ENCODE peak calls at places on chromosomes 4 and X, in ten cellular contexts. G is left ventricle myocardium inferior; S is PC-3; A is colonic mucosa; D is sigmoid colon; X is A549; F is aorta; U is cardiac muscle cell; R is GM23248; N is CD4-positive, alpha-beta T cell. L is an unnamed sample. For H3K9me3, the result is how much of the 10 kb centered on the place peaks cover.

GRCh38 chr4:137468836-137469235 is 63.5 kb downstream of the PCDH18 start:
- DNase-seq in A (no peak), X (no peak), U (no peak), D (no peak), N (no peak), S (no peak), R (no peak), F (no peak), G (no peak), L (no peak)

GRCh38 chrX:47482512-47483309 is at the start of gene ZNF41:
- DNase-seq in S (peak), G (peak), N (peak), U (peak), F (peak), D (peak), X (peak), R (peak), A (peak), L (peak)

GRCh38 chr4:3420606-3420955 is 21.2 kb upstream of the HGFAC start:
- DNase-seq in X (no peak), A (no peak), F (peak), S (no peak), G (peak), R (no peak), N (no peak), D (no peak), U (no peak), L (peak)

GRCh38 chrX:110188701-110189558 is 129.0 kb downstream of the AMMECR1 start:
- DNase-seq in X (no peak), F (no peak), R (no peak), U (no peak), S (no peak), N (no peak), A (no peak), G (no peak), D (no peak), L (no peak)

GRCh38 chrX:39133971-39134370 is 332.7 kb downstream of the MID1IP1 start:
- DNase-seq in R (no peak), F (no peak), X (peak), U (peak), D (no peak), G (no peak), S (peak), A (no peak), N (no peak), L (no peak)

GRCh38 chr4:111837761-111838160 is 307.5 kb upstream of the FAM241A start:
- DNase-seq in R (no peak), X (no peak), N (no peak), A (no peak), U (no peak), G (no peak), S (peak), D (no peak), F (no peak), L (no peak)

GRCh38 chrX:101415180-101416130 is 7.4 kb downstream of the HNRNPH2 start:
- DNase-seq in F (no peak), A (peak), U (peak), X (peak), S (peak), D (no peak), N (no peak), R (peak), G (no peak), L (no peak)

GRCh38 chr4:94534401-94535312 is 82.9 kb downstream of the PDLIM5 start:
- DNase-seq in G (no peak), N (no peak), U (no peak), F (no peak), A (no peak), R (no peak), D (no peak), X (no peak), S (no peak), L (no peak)

GRCh38 chr4:15901996-15902395 is 36.5 kb downstream of the FGFBP1 start:
- DNase-seq in S (no peak), R (no peak), U (no peak), F (no peak), G (no peak), N (no peak), X (no peak), D (no peak), A (no peak), L (no peak)

GRCh38 chrX:39261446-39262147 is 460.3 kb downstream of the MID1IP1 start:
- DNase-seq in X (peak), F (no peak), A (no peak), G (no peak), N (peak), U (peak), R (peak), D (no peak), S (peak), L (no peak)

GRCh38 chrX:7120578-7121219 is 26.8 kb upstream of the STS start:
- DNase-seq in A (no peak), F (no peak), X (peak), R (peak), D (no peak), G (no peak), S (peak), U (no peak), N (no peak), L (no peak)

GRCh38 chr4:139921551-139922184 is 232.3 kb downstream of the MAML3 start:
- DNase-seq in X (no peak), G (no peak), S (peak), D (no peak), R (no peak), N (no peak), U (no peak), A (peak), F (no peak), L (no peak)

GRCh38 chr4:128338634-128339355 is 51.2 kb upstream of the PGRMC2 start:
- DNase-seq in G (no peak), F (no peak), X (peak), D (no peak), S (peak), U (no peak), A (no peak), N (no peak), R (peak), L (no peak)

GRCh38 chr4:17562157-17562556 is 14.8 kb upstream of the LAP3 start:
- DNase-seq in X (peak), N (no peak), D (no peak), G (no peak), A (no peak), F (no peak), R (peak), U (peak), S (peak), L (no peak)

GRCh38 chr4:127622923-127623754 is 9.6 kb upstream of the INTU start:
- DNase-seq in X (peak), N (no peak), F (peak), G (peak), U (peak), D (no peak), S (no peak), A (peak), R (peak), L (peak)

GRCh38 chrX:69229436-69229835 is 64.2 kb upstream of the PJA1 start:
- DNase-seq in U (no peak), R (peak), A (no peak), D (no peak), F (no peak), X (no peak), S (peak), G (no peak), N (no peak), L (no peak)

GRCh38 chr4:155796031-155796430 is 37.2 kb downstream of the GUCY1B1 start:
- DNase-seq in N (no peak), X (peak), R (peak), A (no peak), F (no peak), S (peak), G (no peak), U (no peak), D (no peak), L (no peak)

GRCh38 chrX:65697915-65698796 is 30.7 kb downstream of the MSN start:
- DNase-seq in N (peak), R (peak), X (no peak), D (no peak), S (no peak), U (no peak), G (peak), A (peak), F (no peak), L (peak)

GRCh38 chr4:138344064-138344463 is 101.9 kb upstream of the SLC7A11 start:
- DNase-seq in U (no peak), S (no peak), G (no peak), A (no peak), F (no peak), R (no peak), D (no peak), N (no peak), X (no peak), L (no peak)

GRCh38 chrX:153353416-153353815 is 19.5 kb downstream of the ZNF275 start:
- DNase-seq in G (no peak), R (no peak), X (no peak), S (no peak), N (no peak), U (no peak), F (no peak), D (no peak), A (no peak), L (no peak)

GRCh38 chrX:85017721-85018120 is 14.0 kb downstream of the APOOL start:
- DNase-seq in G (no peak), R (no peak), U (no peak), D (no peak), N (no peak), X (no peak), A (no peak), F (no peak), S (no peak), L (no peak)

GRCh38 chrX:85024562-85024961 is 20.9 kb downstream of the APOOL start:
- DNase-seq in R (no peak), D (no peak), F (no peak), N (no peak), A (no peak), X (no peak), S (no peak), U (no peak), G (no peak), L (no peak)

GRCh38 chrX:85024044-85024443 is 20.4 kb downstream of the APOOL start:
- DNase-seq in G (no peak), D (no peak), A (no peak), U (no peak), N (no peak), R (peak), F (no peak), S (no peak), X (no peak), L (no peak)

GRCh38 chrX:85018471-85018870 is 14.8 kb downstream of the APOOL start:
- DNase-seq in D (no peak), S (no peak), N (no peak), F (no peak), A (no peak), X (no peak), U (no peak), G (no peak), R (no peak), L (no peak)

GRCh38 chrX:85020216-85020615 is 16.5 kb downstream of the APOOL start:
- DNase-seq in G (no peak), R (no peak), S (no peak), F (no peak), N (no peak), A (no peak), X (no peak), D (no peak), U (no peak), L (no peak)
- H3K9me3 ChIP-seq in G (under half), R (under half), S (under half), F (under half), N (under half), A (under half), X (under half), D (under half), U (under half), L (under half)

GRCh38 chrX:155893513-155893912 is 12.4 kb downstream of the VAMP7 start:
- DNase-seq in N (no peak), X (no peak), G (no peak), F (no peak), D (no peak), U (no peak), A (no peak), R (no peak), S (no peak), L (no peak)
- H3K9me3 ChIP-seq in N (under half), X (under half), G (under half), F (under half), D (under half), U (under half), A (under half), R (under half), S (under half), L (under half)

GRCh38 chrX:362351-362750 is 24.4 kb downstream of the PPP2R3B start:
- DNase-seq in F (peak), U (no peak), X (no peak), G (no peak), D (no peak), S (no peak), R (no peak), N (no peak), A (no peak), L (no peak)
- H3K9me3 ChIP-seq in F (under half), U (under half), X (under half), G (under half), D (under half), S (under half), R (under half), N (under half), A (under half), L (under half)

DNA sequence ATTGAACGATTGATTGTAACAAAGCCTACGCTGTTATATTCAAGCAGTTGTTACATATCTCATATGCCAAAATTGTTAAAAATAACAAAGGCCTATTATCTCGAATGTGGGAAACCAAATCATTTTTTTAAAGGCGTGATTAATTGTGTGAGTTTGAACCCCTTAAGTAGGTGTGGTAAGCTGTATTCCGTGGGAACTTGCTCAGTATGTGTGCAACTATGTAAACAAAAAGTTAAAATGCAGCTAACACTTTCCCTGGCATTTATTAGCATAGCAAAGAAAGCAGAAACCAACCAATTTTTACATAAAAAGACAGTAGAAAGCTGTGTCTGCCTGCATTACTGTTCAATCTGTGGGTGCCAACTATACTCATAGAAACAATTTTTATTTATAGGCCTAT is 166.0 kb upstream of the HAND2 start:
- DNase-seq in R (no peak), F (no peak), S (no peak), D (no peak), U (no peak), G (no peak), N (no peak), X (no peak), A (no peak), L (no peak)
- H3K9me3 ChIP-seq in R (under half), F (under half), S (under half), D (under half), U (under half), G (under half), N (under half), X (under half), A (under half), L (under half)

GRCh38 chr4:115850799-115851509 is 737.5 kb upstream of the NDST4 start:
- DNase-seq in R (no peak), X (no peak), G (no peak), F (peak), A (no peak), N (no peak), D (no peak), S (no peak), U (no peak), L (no peak)
- H3K9me3 ChIP-seq in R (under half), X (under half), G (under half), F (under half), A (under half), N (under half), D (under half), S (under half), U (under half), L (under half)

DNA sequence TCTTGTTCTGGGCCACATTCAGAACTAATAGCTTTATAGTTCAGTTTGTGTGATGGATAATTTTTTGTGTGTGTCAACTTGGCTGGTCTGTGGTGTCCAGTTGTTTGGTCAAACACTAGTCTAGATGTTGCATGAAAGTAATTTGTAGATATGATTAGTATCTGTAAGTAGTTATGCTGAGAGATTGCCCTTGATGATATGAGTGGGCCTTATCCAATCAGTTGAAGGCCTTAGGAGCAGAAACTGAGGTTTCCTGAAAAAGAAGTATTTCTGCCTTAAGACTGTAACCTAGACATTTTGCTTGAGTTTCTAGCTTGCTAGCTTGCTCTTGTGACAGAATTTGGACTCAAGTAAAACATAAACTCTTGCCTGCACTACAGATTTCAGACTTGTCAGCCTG is 30.4 kb downstream of the STIM2 start:
- DNase-seq in A (no peak), U (no peak), G (no peak), N (no peak), R (no peak), S (no peak), X (no peak), F (no peak), D (no peak), L (no peak)
- H3K9me3 ChIP-seq in A (under half), U (under half), G (under half), N (under half), R (under half), S (under half), X (under half), F (under half), D (under half), L (under half)

L was measured in psoas muscle.